ENCODE peak calls at places on chromosome 6, in six cellular contexts. C is H1, A is GM12891, B is HepG2, J is GM12878, W is K562. H is an unnamed sample.

GRCh38 chr6:44696099-44696498 is 308.6 kb downstream of the CDC5L start:
- DNase-seq in C (no peak), A (no peak), B (no peak), J (no peak), W (no peak), H (no peak)

GRCh38 chr6:26534681-26535465 is 3.3 kb upstream of the HMGN4 start:
- DNase-seq in C (no peak), A (no peak), B (peak), J (no peak), W (no peak), H (no peak)

GRCh38 chr6:136526196-136526930 is 23.9 kb downstream of the MAP7 start:
- DNase-seq in C (peak), A (no peak), B (peak), J (no peak), W (peak), H (no peak)

GRCh38 chr6:107917468-107918375 is 40.3 kb downstream of the SEC63 start:
- DNase-seq in C (no peak), A (no peak), B (no peak), J (peak), W (no peak), H (no peak)

GRCh38 chr6:52407467-52407866 is 12.7 kb upstream of the EFHC1 start:
- DNase-seq in C (no peak), A (no peak), B (peak), J (no peak), W (peak), H (no peak)

GRCh38 chr6:36033935-36034334 is 6.3 kb downstream of the MAPK14 start:
- DNase-seq in C (no peak), A (no peak), B (no peak), J (no peak), W (no peak), H (no peak)

GRCh38 chr6:48141975-48142374 is 31.0 kb upstream of the PTCHD4 start:
- DNase-seq in C (no peak), A (no peak), B (no peak), J (no peak), W (no peak), H (no peak)

GRCh38 chr6:399785-400517 is 8.4 kb downstream of the IRF4 start:
- DNase-seq in C (no peak), A (no peak), B (no peak), J (no peak), W (no peak), H (no peak)

GRCh38 chr6:16045238-16045637 is 83.6 kb upstream of the MYLIP start:
- DNase-seq in C (no peak), A (no peak), B (no peak), J (no peak), W (no peak), H (no peak)

GRCh38 chr6:162706236-162706635 is 21.3 kb downstream of the PRKN start:
- DNase-seq in C (no peak), A (no peak), B (no peak), J (no peak), W (no peak), H (no peak)

GRCh38 chr6:149646599-149646998 is 1.9 kb downstream of the KATNA1 start:
- DNase-seq in C (no peak), A (no peak), B (no peak), J (no peak), W (no peak), H (no peak)

GRCh38 chr6:165205632-165206031 is 103.8 kb downstream of the C6orf118 start:
- DNase-seq in C (no peak), A (no peak), B (no peak), J (no peak), W (no peak), H (no peak)

GRCh38 chr6:145138469-145139185 is 596.7 kb downstream of the EPM2A start:
- DNase-seq in C (no peak), A (no peak), B (no peak), J (no peak), W (no peak), H (no peak)

GRCh38 chr6:158706369-158706982 is 56.6 kb downstream of the SYTL3 start:
- DNase-seq in C (no peak), A (no peak), B (peak), J (no peak), W (peak), H (no peak)

GRCh38 chr6:169805242-169805838 is 53.9 kb downstream of the ERMARD start:
- DNase-seq in C (peak), A (no peak), B (no peak), J (no peak), W (no peak), H (no peak)

GRCh38 chr6:52243282-52243893 is 912 bp downstream of the IL17F start:
- DNase-seq in C (no peak), A (no peak), B (no peak), J (no peak), W (no peak), H (no peak)

GRCh38 chr6:25138697-25139051 is 140.5 kb upstream of the CARMIL1 start:
- DNase-seq in C (no peak), A (no peak), B (no peak), J (no peak), W (no peak), H (no peak)

GRCh38 chr6:101663099-101663498 is 269.6 kb downstream of the GRIK2 start:
- DNase-seq in C (no peak), A (no peak), B (no peak), J (no peak), W (no peak), H (no peak)

GRCh38 chr6:76835289-76835688 is 628.0 kb downstream of the HTR1B start:
- DNase-seq in C (no peak), A (no peak), B (no peak), J (no peak), W (no peak), H (no peak)

GRCh38 chr6:76840025-76840745 is 623.1 kb downstream of the HTR1B start:
- DNase-seq in C (no peak), A (no peak), B (no peak), J (no peak), W (no peak), H (no peak)

GRCh38 chr6:76835695-76836094 is 627.6 kb downstream of the HTR1B start:
- DNase-seq in C (no peak), A (no peak), B (no peak), J (no peak), W (no peak), H (no peak)

GRCh38 chr6:76839505-76839904 is 623.8 kb downstream of the HTR1B start:
- DNase-seq in C (no peak), A (no peak), B (no peak), J (no peak), W (no peak), H (no peak)

GRCh38 chr6:76837564-76837963 is 625.7 kb downstream of the HTR1B start:
- DNase-seq in C (no peak), A (no peak), B (no peak), J (no peak), W (no peak), H (no peak)
- TF ChIP-seq POLR2A in C (no peak), A (no peak), B (no peak), J (no peak), W (no peak), H (no peak)

GRCh38 chr6:34005845-34006644 is 139.8 kb downstream of the GRM4 start:
- DNase-seq in C (no peak), A (no peak), B (no peak), J (no peak), W (no peak), H (no peak)

GRCh38 chr6:34000281-34000680 is 145.6 kb downstream of the GRM4 start:
- DNase-seq in C (no peak), A (no peak), B (no peak), J (no peak), W (no peak), H (no peak)

GRCh38 chr6:34001706-34002645 is 143.9 kb downstream of the GRM4 start:
- DNase-seq in C (no peak), A (no peak), B (no peak), J (no peak), W (no peak), H (no peak)

GRCh38 chr6:34003962-34004361 is 141.9 kb downstream of the GRM4 start:
- DNase-seq in C (no peak), A (no peak), B (no peak), J (no peak), W (no peak), H (no peak)

GRCh38 chr6:34004706-34005105 is 141.2 kb downstream of the GRM4 start:
- DNase-seq in C (no peak), A (no peak), B (no peak), J (no peak), W (no peak), H (no peak)
- TF ChIP-seq POLR2AphosphoS5 in C (no peak), A (no peak), B (no peak), J (no peak), W (no peak), H (no peak)

DNA sequence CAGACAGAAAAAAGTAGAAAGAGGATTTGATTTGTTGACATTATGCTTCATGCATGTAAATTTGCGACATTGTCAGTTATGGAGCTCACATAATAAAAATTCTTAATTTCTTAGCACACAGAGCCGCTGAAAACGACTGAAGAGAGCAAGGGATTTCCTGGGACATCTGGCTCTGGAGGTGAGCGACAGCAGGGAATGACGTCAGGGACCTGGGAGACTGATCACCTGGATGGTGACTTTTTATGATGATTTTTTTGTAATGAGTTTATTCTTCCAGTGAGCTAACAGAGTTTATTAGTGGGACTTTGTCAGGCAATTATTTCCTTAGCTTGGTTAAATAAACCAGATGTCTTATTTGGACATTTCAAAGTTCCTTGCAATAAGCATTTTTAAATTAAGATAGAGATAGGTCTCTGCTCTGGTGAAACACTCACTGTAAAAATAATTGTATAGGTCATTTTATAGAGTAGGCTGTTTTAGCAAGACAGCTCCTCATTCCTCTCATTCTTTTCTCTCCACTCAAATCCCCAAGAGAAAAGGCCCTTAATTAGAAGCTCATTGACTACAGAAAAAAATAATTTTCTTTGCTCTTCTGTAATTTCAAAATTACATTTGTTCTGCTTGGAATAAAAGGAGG is 19.4 kb downstream of the TMEM200A start:
- DNase-seq in C (no peak), A (no peak), B (no peak), J (no peak), W (no peak), H (no peak)
- TF ChIP-seq TAF1 in C (no peak), A (no peak), B (no peak), J (no peak), W (no peak), H (no peak)

GRCh38 chr6:129601323-129601722 is 108.7 kb downstream of the ARHGAP18 start:
- DNase-seq in C (no peak), A (no peak), B (no peak), J (no peak), W (no peak), H (no peak)

GRCh38 chr6:129597023-129597713 is 112.8 kb downstream of the ARHGAP18 start:
- DNase-seq in C (no peak), A (no peak), B (no peak), J (no peak), W (no peak), H (no peak)

GRCh38 chr6:129599467-129599866 is 110.5 kb downstream of the ARHGAP18 start:
- DNase-seq in C (no peak), A (no peak), B (no peak), J (no peak), W (no peak), H (no peak)

GRCh38 chr6:129603731-129604130 is 106.2 kb downstream of the ARHGAP18 start:
- DNase-seq in C (no peak), A (no peak), B (no peak), J (no peak), W (no peak), H (no peak)

DNA sequence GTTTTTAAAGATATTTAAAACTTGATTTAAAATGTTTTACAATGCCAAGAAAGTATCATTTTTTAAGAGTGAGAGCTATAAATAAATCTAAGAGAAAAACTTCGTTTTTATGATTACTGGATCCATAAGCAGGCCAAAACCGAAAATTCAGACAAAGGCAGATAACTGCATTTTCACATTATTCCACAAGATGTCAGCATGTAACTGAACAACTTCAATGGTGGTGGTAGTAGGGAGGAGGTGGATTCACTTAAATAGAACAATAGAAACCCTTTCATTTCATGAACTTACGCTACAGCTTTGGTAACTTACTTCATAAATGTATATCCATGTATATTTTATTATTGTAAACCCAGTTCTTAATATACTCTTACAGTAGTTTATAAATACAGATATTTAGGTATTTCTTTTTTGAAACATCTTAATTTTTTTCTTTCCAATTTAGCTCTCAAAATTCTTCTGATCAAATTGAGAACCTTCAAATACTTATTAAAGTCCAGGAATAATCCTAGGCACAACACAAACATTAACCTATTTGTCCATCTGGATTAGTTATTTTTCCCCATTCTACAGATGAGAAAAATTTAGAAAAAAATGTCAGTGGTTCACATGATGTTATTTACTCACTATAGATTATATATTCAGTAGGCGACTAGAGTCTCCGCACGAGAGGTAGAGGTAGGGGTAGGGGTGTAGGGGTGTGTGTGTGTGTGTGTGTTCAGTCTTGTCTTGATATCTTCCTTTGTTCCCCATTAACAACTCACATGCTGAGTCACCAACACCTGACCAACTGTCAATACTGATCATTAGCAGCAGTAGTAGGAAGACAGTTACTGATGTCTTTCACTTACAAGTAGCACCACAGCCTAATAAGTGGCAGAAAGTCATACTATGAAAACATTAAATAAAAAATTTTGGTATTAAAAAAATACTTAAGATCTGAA is 111.5 kb downstream of the ARHGAP18 start:
- DNase-seq in C (no peak), A (no peak), B (peak), J (peak), W (peak), H (no peak)
- TF ChIP-seq POLR2A in C (no peak), A (no peak), B (no peak), J (no peak), W (no peak), H (no peak)

GRCh38 chr6:47098570-47098993 is 56.5 kb upstream of the ADGRF1 start:
- DNase-seq in C (no peak), A (no peak), B (no peak), J (no peak), W (no peak), H (no peak)
- TF ChIP-seq POLR2AphosphoS5 in C (no peak), A (no peak), B (no peak), J (no peak), W (no peak), H (no peak)

DNA sequence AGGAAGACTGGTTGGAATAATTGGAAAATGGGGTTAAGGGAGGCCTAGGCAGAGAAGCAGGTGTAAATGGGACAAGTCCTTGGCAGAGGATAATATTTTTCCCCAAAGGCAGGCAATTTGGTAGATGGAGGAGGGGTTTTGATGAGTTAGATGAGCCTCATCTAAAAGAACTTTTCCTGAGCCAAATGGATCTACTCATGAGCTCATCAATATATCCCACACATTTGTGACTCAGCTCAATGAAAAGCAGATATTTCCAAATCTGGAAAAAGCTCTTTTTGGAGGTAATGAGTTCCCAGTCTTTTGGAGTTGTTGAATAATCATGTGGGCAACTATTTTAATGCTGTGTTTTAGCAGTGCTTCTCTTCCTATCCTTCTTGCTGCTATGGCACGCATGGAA is 685.5 kb upstream of the CITED2 start:
- DNase-seq in C (no peak), A (no peak), B (no peak), J (no peak), W (no peak), H (no peak)
- TF ChIP-seq TAF1 in C (no peak), A (no peak), B (no peak), J (no peak), W (no peak), H (no peak)

DNA sequence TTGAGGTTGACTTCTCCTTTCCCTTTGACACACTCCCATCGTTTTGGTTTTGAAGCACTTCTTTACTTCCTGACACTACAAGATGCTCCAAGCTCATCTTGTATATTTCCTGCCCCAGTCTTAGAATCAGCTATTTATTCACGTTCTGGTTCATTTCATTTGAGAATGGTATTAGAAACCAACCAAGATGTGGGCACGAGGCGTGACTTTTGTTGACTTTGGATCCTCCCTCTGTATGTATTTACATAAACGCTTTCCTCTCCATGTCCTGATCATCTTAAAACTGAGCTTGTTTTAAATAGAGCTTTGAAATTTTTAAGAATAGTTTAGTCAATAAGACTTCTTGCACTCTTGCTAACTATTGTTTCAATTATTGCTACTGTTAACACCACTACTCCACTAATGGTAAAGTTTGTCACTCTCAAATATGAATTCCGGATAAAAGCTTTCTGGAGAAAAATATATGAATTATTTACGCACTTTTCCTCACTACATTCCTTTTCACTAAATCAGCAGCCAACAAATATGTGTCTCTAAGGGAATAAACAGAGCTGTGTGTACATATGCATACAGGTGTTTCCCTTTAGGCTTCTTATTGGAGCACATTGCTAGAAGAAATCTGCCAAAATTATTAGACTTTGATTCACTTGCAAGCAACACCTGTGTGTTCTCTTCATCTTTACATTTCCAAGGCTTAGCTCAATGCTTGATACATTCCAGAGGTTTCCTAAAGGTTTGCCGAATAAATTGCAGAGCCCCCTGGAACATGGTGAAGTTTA is 77.3 kb upstream of the TMEM244 start:
- DNase-seq in C (no peak), A (no peak), B (no peak), J (no peak), W (no peak), H (no peak)
- TF ChIP-seq POLR2A in C (no peak), A (no peak), B (no peak), J (no peak), W (no peak), H (no peak)

GRCh38 chr6:41406821-41407787 is 71.7 kb downstream of the NCR2 start:
- DNase-seq in C (peak), A (no peak), B (no peak), J (no peak), W (no peak), H (no peak)
- TF ChIP-seq POLR2AphosphoS5 in C (no peak), A (no peak), B (no peak), J (no peak), W (no peak), H (no peak)